ENCODE peak calls at places on chromosomes 3 and 15, in four cellular contexts. E is right cardiac atrium; H is spleen; G is CD4-positive, CD25-positive, alpha-beta regulatory T cell. O is an unnamed sample. For H3K4me1, the result is how much of the 10 kb centered on the place peaks cover.

GRCh38 chr3:52367891-52368880 is 52.1 kb downstream of the DNAH1 start:
- DNase-seq in E (no peak), H (no peak), G (no peak), O (no peak)

GRCh38 chr3:117997201-117998049 is 1037.2 kb downstream of the IGSF11 start:
- DNase-seq in E (peak), H (peak), G (no peak), O (peak)

GRCh38 chr3:52527732-52528595 is 5.7 kb downstream of the NT5DC2 start:
- DNase-seq in E (peak), H (peak), G (no peak), O (peak)

GRCh38 chr3:161108840-161109239 is 3.7 kb upstream of the B3GALNT1 start:
- DNase-seq in E (no peak), H (no peak), G (no peak), O (no peak)

GRCh38 chr3:132029182-132029902 is 5.5 kb downstream of the CPNE4 start:
- DNase-seq in E (peak), H (peak), G (peak), O (peak)

GRCh38 chr3:194386610-194387009 is 12.5 kb downstream of the GP5 start:
- DNase-seq in E (no peak), H (no peak), G (no peak), O (no peak)

GRCh38 chr3:196966526-196967401 is 1.9 kb downstream of the PIGZ start:
- DNase-seq in E (no peak), H (peak), G (no peak), O (no peak)

GRCh38 chr3:16945330-16945729 is 60.6 kb downstream of the PLCL2 start:
- DNase-seq in E (no peak), H (no peak), G (no peak), O (no peak)

GRCh38 chr15:63345391-63345752 is 36.3 kb downstream of the CA12 start:
- DNase-seq in E (no peak), H (no peak), G (no peak), O (no peak)

GRCh38 chr3:149717391-149718056 is 34.8 kb downstream of the COMMD2 start:
- DNase-seq in E (no peak), H (no peak), G (peak), O (no peak)

GRCh38 chr15:59555696-59556095 is 55.9 kb upstream of the GCNT3 start:
- DNase-seq in E (no peak), H (no peak), G (no peak), O (no peak)

GRCh38 chr15:47398115-47398514 is 319.2 kb upstream of the SEMA6D start:
- DNase-seq in E (no peak), H (no peak), G (no peak), O (no peak)

GRCh38 chr3:7585052-7585451 is 724.1 kb downstream of the GRM7 start:
- DNase-seq in E (no peak), H (no peak), G (no peak), O (no peak)

GRCh38 chr3:100499651-100500050 is 7.2 kb downstream of the TMEM45A start:
- DNase-seq in E (no peak), H (no peak), G (no peak), O (no peak)

GRCh38 chr3:30655187-30655812 is 48.9 kb downstream of the TGFBR2 start:
- DNase-seq in E (no peak), H (no peak), G (peak), O (no peak)

GRCh38 chr3:187518207-187518606 is 150.0 kb downstream of the RTP4 start:
- DNase-seq in E (no peak), H (no peak), G (no peak), O (no peak)

GRCh38 chr3:126270145-126270811 is 86.9 kb downstream of the KLF15 start:
- DNase-seq in E (peak), H (no peak), G (no peak), O (peak)

GRCh38 chr3:120678984-120679383 is 3.1 kb downstream of the HGD start:
- DNase-seq in E (no peak), H (no peak), G (no peak), O (no peak)

GRCh38 chr3:21722768-21723167 is 28.2 kb downstream of the ZNF385D start:
- DNase-seq in E (no peak), H (no peak), G (no peak), O (no peak)

GRCh38 chr15:80823995-80824394 is 44.8 kb downstream of the CEMIP start:
- DNase-seq in E (no peak), H (no peak), G (no peak), O (no peak)

GRCh38 chr3:14847613-14848541 is 29.1 kb downstream of the FGD5 start:
- DNase-seq in E (peak), H (no peak), G (no peak), O (peak)

GRCh38 chr3:23547905-23548304 is 257.9 kb upstream of the UBE2E1 start:
- DNase-seq in E (no peak), H (no peak), G (no peak), O (no peak)

GRCh38 chr15:31357148-31357547 is 30.5 kb downstream of the KLF13 start:
- DNase-seq in E (no peak), H (no peak), G (no peak), O (peak)

GRCh38 chr3:32646761-32647160 is 38.2 kb upstream of the CNOT10 start:
- DNase-seq in E (no peak), H (no peak), G (no peak), O (no peak)

GRCh38 chr3:174440350-174440716 is 418.8 kb upstream of the NAALADL2 start:
- DNase-seq in E (peak), H (no peak), G (no peak), O (no peak)

GRCh38 chr15:60634815-60635214 is 155.9 kb upstream of the ICE2 start:
- DNase-seq in E (no peak), H (peak), G (no peak), O (no peak)

GRCh38 chr3:71395927-71396695 is 187.4 kb downstream of the FOXP1 start:
- DNase-seq in E (no peak), H (no peak), G (no peak), O (no peak)

GRCh38 chr3:56207913-56208312 is 260.4 kb downstream of the ERC2 start:
- DNase-seq in E (no peak), H (no peak), G (no peak), O (no peak)

GRCh38 chr3:182105875-182106274 is 394.1 kb downstream of the SOX2 start:
- DNase-seq in E (no peak), H (no peak), G (no peak), O (no peak)

GRCh38 chr3:126109146-126109859 is 25.4 kb upstream of the SLC41A3 start:
- DNase-seq in E (no peak), H (peak), G (no peak), O (no peak)

GRCh38 chr15:39511000-39511914 is 69.6 kb upstream of the THBS1 start:
- DNase-seq in E (peak), H (no peak), G (no peak), O (peak)

GRCh38 chr3:172520332-172520831 is 2.8 kb downstream of the TNFSF10 start:
- DNase-seq in E (no peak), H (no peak), G (no peak), O (no peak)

GRCh38 chr15:70853855-70854668 is at the start of gene LARP6:
- DNase-seq in E (peak), H (no peak), G (no peak), O (peak)

GRCh38 chr3:45100998-45101407 is 45.2 kb downstream of the CDCP1 start:
- DNase-seq in E (no peak), H (no peak), G (no peak), O (no peak)

GRCh38 chr15:82742134-82742533 is 32.5 kb upstream of the AP3B2 start:
- DNase-seq in E (no peak), H (no peak), G (no peak), O (no peak)

GRCh38 chr15:57772223-57772957 is 65.9 kb downstream of the POLR2M start:
- DNase-seq in E (no peak), H (no peak), G (no peak), O (no peak)

GRCh38 chr3:170171563-170171962 is 10.0 kb downstream of the PHC3 start:
- DNase-seq in E (no peak), H (no peak), G (no peak), O (no peak)

GRCh38 chr3:27861047-27862036 is 139.2 kb upstream of the EOMES start:
- DNase-seq in E (no peak), H (no peak), G (peak), O (no peak)

GRCh38 chr3:195555110-195555509 is 12.0 kb upstream of the PPP1R2 start:
- DNase-seq in E (no peak), H (no peak), G (no peak), O (no peak)

GRCh38 chr15:48458876-48459275 is 127.6 kb downstream of the DUT start:
- DNase-seq in E (no peak), H (no peak), G (no peak), O (no peak)

GRCh38 chr3:141266186-141266585 is 34.6 kb downstream of the PXYLP1 start:
- DNase-seq in E (no peak), H (no peak), G (no peak), O (no peak)

GRCh38 chr3:141257971-141258370 is 26.3 kb downstream of the PXYLP1 start:
- DNase-seq in E (no peak), H (no peak), G (no peak), O (no peak)

GRCh38 chr3:141261472-141262171 is 30.0 kb downstream of the PXYLP1 start:
- DNase-seq in E (no peak), H (no peak), G (no peak), O (no peak)

GRCh38 chr3:141260131-141260927 is 28.7 kb downstream of the PXYLP1 start:
- DNase-seq in E (no peak), H (no peak), G (no peak), O (no peak)

GRCh38 chr3:141262306-141262705 is 30.7 kb downstream of the PXYLP1 start:
- DNase-seq in E (no peak), H (no peak), G (no peak), O (no peak)
- H3K27ac ChIP-seq in E (no peak), H (no peak), G (no peak), O (no peak)

GRCh38 chr3:99356681-99357080 is 281.7 kb upstream of the COL8A1 start:
- DNase-seq in E (no peak), H (no peak), G (no peak), O (no peak)

GRCh38 chr3:99355465-99355864 is 282.9 kb upstream of the COL8A1 start:
- DNase-seq in E (no peak), H (no peak), G (no peak), O (no peak)

GRCh38 chr3:99352811-99353210 is 285.6 kb upstream of the COL8A1 start:
- DNase-seq in E (no peak), H (no peak), G (no peak), O (no peak)

DNA sequence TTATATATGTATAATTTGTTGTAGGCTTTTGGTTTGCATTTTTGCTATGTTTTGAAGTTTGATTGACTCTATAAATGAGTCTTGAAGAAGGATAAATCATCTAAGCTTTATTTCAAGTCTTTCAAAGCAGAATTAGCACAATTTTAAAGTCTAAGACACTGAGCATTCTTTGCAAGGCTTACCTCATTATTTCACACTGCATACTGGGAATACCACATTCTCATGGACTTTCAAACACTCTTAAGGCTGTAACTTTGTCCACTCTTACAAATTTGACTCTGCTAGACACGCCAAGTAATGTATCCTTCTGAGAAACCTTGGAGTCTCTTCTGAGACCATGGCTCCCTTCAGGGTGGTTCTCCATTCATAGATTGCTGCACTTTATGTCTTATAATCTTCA is 281.3 kb upstream of the COL8A1 start:
- DNase-seq in E (no peak), H (no peak), G (no peak), O (no peak)
- H3K4me1 ChIP-seq in E (under half), H (under half), G (under half), O (under half)

DNA sequence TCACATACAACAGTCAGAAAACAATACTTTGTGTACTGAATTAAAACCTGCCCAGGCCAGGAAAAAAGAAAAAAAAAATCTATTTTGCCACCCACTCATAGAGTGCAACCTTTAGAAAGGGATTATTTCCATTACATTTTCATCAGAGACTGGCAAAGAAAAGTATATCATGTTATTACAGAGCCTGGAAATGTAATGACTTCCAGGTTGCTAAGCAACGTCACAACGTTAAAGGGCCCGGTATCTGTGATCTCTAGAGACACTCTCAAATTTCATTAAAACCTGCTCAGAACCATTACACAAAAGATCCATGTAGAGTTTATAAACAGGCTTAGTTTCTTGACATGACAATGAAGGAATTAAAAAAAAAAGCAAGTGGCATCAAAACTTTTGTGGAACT is 170.5 kb downstream of the CTNNB1 start:
- DNase-seq in E (no peak), H (no peak), G (no peak), O (no peak)
- H3K27ac ChIP-seq in E (no peak), H (no peak), G (no peak), O (no peak)

DNA sequence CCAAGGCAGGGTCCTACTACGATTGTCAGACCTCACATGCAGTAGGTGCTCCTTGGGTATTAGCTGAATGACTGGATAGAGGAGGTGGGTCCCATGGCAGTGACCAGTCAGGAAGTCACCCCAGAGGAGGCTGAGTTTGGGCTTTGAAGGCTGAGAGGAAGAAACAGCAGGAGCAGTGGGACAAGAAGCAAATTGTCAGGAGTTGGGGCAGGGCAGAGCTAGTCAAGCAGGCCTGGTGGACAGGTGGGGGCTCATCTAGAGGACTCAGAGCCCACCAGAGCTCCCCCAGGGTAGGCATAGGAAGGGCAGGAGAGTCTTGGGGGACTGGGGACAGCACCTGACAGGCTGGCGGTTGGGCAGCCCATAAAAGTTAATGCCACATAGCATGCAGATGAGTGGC is 3.1 kb downstream of the NBEAL2 start:
- DNase-seq in E (no peak), H (peak), G (no peak), O (no peak)
- H3K4me1 ChIP-seq in E (under half), H (half or more), G (half or more), O (under half)

DNA sequence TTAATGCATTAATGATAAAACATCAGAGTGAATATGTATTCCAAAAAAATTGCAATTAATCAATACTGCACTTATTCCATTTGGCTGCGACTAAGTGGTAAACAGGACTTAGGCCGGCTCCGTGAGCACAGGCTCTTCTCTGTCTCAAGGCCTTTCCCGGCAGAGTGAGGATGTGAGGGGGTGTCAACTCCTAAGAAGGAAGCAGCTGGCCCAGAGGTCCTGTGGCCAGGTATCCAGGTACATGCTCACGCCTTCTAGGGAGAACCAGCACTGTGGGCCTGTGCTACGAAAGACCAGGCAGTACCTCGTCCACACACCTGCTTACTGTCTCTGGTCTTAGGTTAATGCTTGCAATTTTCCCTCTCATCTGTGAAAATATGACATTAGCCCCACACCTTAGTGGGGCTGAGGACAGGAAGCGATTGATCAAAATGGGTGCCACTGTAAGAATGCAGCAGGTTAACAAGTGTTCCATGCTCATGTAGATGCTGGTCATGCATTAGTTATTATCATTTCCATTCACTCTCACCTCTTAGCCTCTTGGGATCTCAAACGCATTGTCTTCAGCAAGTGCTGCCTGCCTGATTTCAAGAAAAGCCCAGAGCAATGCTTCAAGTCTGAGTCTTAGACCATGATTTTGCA is 175.3 kb downstream of the ABHD5 start:
- DNase-seq in E (no peak), H (peak), G (no peak), O (no peak)
- H3K27ac ChIP-seq in E (no peak), H (no peak), G (no peak), O (no peak)

GRCh38 chr3:63869929-63870328 is 6.3 kb downstream of the ATXN7 start:
- DNase-seq in E (no peak), H (no peak), G (no peak), O (no peak)

GRCh38 chr3:63863150-63864007 is at the start of the genes ATXN7 and THOC7:
- DNase-seq in E (peak), H (peak), G (peak), O (peak)

GRCh38 chr3:63864008-63864871 is 573 bp downstream of the ATXN7 start:
- DNase-seq in E (peak), H (peak), G (peak), O (peak)

GRCh38 chr3:63870606-63871005 is 6.9 kb downstream of the ATXN7 start:
- DNase-seq in E (no peak), H (no peak), G (no peak), O (no peak)

GRCh38 chr3:63867225-63867624 is 3.6 kb downstream of the ATXN7 start:
- DNase-seq in E (no peak), H (no peak), G (no peak), O (no peak)
- H3K4me1 ChIP-seq in E (under half), H (under half), G (under half), O (under half)

GRCh38 chr3:164683516-164683915 is 394.8 kb downstream of the SI start:
- DNase-seq in E (no peak), H (no peak), G (no peak), O (no peak)

GRCh38 chr3:164687211-164687610 is 391.1 kb downstream of the SI start:
- DNase-seq in E (no peak), H (no peak), G (no peak), O (no peak)

GRCh38 chr3:164687902-164688301 is 390.4 kb downstream of the SI start:
- DNase-seq in E (no peak), H (no peak), G (no peak), O (no peak)
- H3K27ac ChIP-seq in E (no peak), H (no peak), G (no peak), O (no peak)